ENCODE peak calls at places on chromosomes 12 and 14, in nine cellular contexts. H, S, X, N, Y, C, O, A and G are unnamed samples.

GRCh38 chr12:53486730-53487487 is 12.3 kb downstream of the MAP3K12 start:
- DNase-seq in H (no peak), S (no peak), X (no peak), N (no peak), Y (no peak), C (no peak), O (peak), A (no peak), G (no peak)

GRCh38 chr14:103393687-103394626 is 8.7 kb downstream of the MARK3 start:
- DNase-seq in H (no peak), S (peak), X (no peak), N (no peak), Y (peak), C (no peak), O (no peak), A (no peak), G (peak)

GRCh38 chr12:18261273-18261672 is at the start of gene PIK3C2G:
- DNase-seq in H (no peak), S (no peak), X (no peak), N (no peak), Y (no peak), C (no peak), O (no peak), A (no peak), G (no peak)

GRCh38 chr12:116378002-116378401 is 100.5 kb upstream of the MED13L start:
- DNase-seq in H (no peak), S (no peak), X (no peak), N (no peak), Y (no peak), C (no peak), O (no peak), A (no peak), G (no peak)

GRCh38 chr14:106228541-106229158 is 702.3 kb downstream of the TMEM121 start:
- DNase-seq in H (no peak), S (no peak), X (no peak), N (no peak), Y (no peak), C (no peak), O (no peak), A (no peak), G (no peak)

GRCh38 chr14:90177537-90178189 is 78.7 kb upstream of the PSMC1 start:
- DNase-seq in H (no peak), S (no peak), X (no peak), N (no peak), Y (no peak), C (no peak), O (no peak), A (no peak), G (no peak)

GRCh38 chr14:22370084-22370847 is 218.8 kb downstream of the DAD1 start:
- DNase-seq in H (no peak), S (no peak), X (no peak), N (peak), Y (peak), C (no peak), O (no peak), A (no peak), G (peak)

GRCh38 chr12:28023156-28023887 is 50.8 kb upstream of the PTHLH start:
- DNase-seq in H (peak), S (no peak), X (no peak), N (no peak), Y (peak), C (no peak), O (no peak), A (no peak), G (peak)

GRCh38 chr14:103067231-103067954 is 10.0 kb upstream of the CDC42BPB start:
- DNase-seq in H (no peak), S (no peak), X (no peak), N (no peak), Y (peak), C (no peak), O (no peak), A (no peak), G (peak)

GRCh38 chr14:38947343-38947742 is 155.7 kb downstream of the SEC23A start:
- DNase-seq in H (no peak), S (no peak), X (no peak), N (no peak), Y (no peak), C (no peak), O (no peak), A (no peak), G (no peak)

GRCh38 chr12:10094648-10095047 is 4.1 kb downstream of the CLEC1A start:
- DNase-seq in H (no peak), S (no peak), X (no peak), N (no peak), Y (no peak), C (no peak), O (no peak), A (no peak), G (no peak)

GRCh38 chr12:7129647-7130536 is at the start of gene CLSTN3:
- DNase-seq in H (peak), S (peak), X (peak), N (peak), Y (peak), C (peak), O (peak), A (no peak), G (peak)

GRCh38 chr14:21347201-21347600 is 36.6 kb downstream of the SUPT16H start:
- DNase-seq in H (no peak), S (no peak), X (no peak), N (no peak), Y (no peak), C (no peak), O (no peak), A (no peak), G (no peak)

GRCh38 chr14:84420236-84420635 is 1109.7 kb upstream of the FLRT2 start:
- DNase-seq in H (peak), S (no peak), X (no peak), N (no peak), Y (no peak), C (no peak), O (no peak), A (no peak), G (no peak)

GRCh38 chr12:122206976-122207375 is 3.5 kb downstream of the B3GNT4 start:
- DNase-seq in H (no peak), S (no peak), X (no peak), N (no peak), Y (no peak), C (no peak), O (no peak), A (no peak), G (no peak)

GRCh38 chr12:54356951-54357356 is 7.3 kb downstream of the GPR84 start:
- DNase-seq in H (no peak), S (no peak), X (no peak), N (no peak), Y (no peak), C (no peak), O (no peak), A (no peak), G (no peak)

GRCh38 chr12:111937429-111937828 is 75.5 kb downstream of the TMEM116 start:
- DNase-seq in H (no peak), S (no peak), X (no peak), N (no peak), Y (no peak), C (no peak), O (no peak), A (no peak), G (peak)